ENCODE peak calls at places on chromosomes 3 and 15, in seven cellular contexts. Q, Y, U, X, S, N and V are unnamed samples.

GRCh38 chr3:99666201-99666600 is 27.8 kb downstream of the COL8A1 start:
- DNase-seq in Q (no peak), Y (no peak), U (no peak), X (no peak), S (no peak), N (no peak), V (no peak)

GRCh38 chr3:95738045-95738444 is 1076.3 kb upstream of the EPHA6 start:
- DNase-seq in Q (no peak), Y (no peak), U (no peak), X (no peak), S (no peak), N (no peak), V (no peak)

GRCh38 chr3:158571969-158572765 is 1.2 kb downstream of the MLF1 start:
- DNase-seq in Q (no peak), Y (no peak), U (no peak), X (no peak), S (no peak), N (no peak), V (no peak)

GRCh38 chr3:141735789-141736465 is 2.2 kb upstream of the RNF7 start:
- DNase-seq in Q (no peak), Y (no peak), U (no peak), X (no peak), S (no peak), N (no peak), V (no peak)

GRCh38 chr3:194485471-194485875 is 1.3 kb downstream of the ATP13A3 start:
- DNase-seq in Q (no peak), Y (no peak), U (no peak), X (no peak), S (no peak), N (no peak), V (no peak)

GRCh38 chr3:177451940-177452484 is 254.7 kb upstream of the TBL1XR1 start:
- DNase-seq in Q (no peak), Y (no peak), U (no peak), X (no peak), S (no peak), N (no peak), V (no peak)

GRCh38 chr15:67050522-67051087 is 14.8 kb upstream of the SMAD3 start:
- DNase-seq in Q (no peak), Y (no peak), U (no peak), X (no peak), S (no peak), N (no peak), V (no peak)

GRCh38 chr3:129345971-129346370 is 67.3 kb downstream of the HMCES start:
- DNase-seq in Q (no peak), Y (no peak), U (no peak), X (no peak), S (no peak), N (no peak), V (no peak)

GRCh38 chr3:193720169-193720568 is 127.2 kb downstream of the OPA1 start:
- DNase-seq in Q (no peak), Y (no peak), U (no peak), X (no peak), S (no peak), N (no peak), V (no peak)

GRCh38 chr3:21750831-21751391 is at the start of gene ZNF385D:
- DNase-seq in Q (no peak), Y (peak; percentile 27), U (peak; percentile 61), X (peak; percentile 60), S (no peak), N (no peak), V (peak; percentile 63)

GRCh38 chr3:106193876-106194275 is 325.1 kb upstream of the CBLB start:
- DNase-seq in Q (no peak), Y (no peak), U (no peak), X (no peak), S (no peak), N (no peak), V (no peak)

GRCh38 chr3:194315088-194315964 is 35.8 kb downstream of the CPN2 start:
- DNase-seq in Q (peak; percentile 72), Y (peak; percentile 72), U (peak; percentile 88), X (peak; percentile 95), S (peak; percentile 93), N (peak; percentile 83), V (peak; percentile 95)

GRCh38 chr15:61467823-61468222 is 238.7 kb upstream of the RORA start:
- DNase-seq in Q (no peak), Y (no peak), U (no peak), X (no peak), S (no peak), N (no peak), V (no peak)

GRCh38 chr15:93018574-93018973 is 70.4 kb downstream of the RGMA start:
- DNase-seq in Q (no peak), Y (no peak), U (no peak), X (no peak), S (no peak), N (no peak), V (no peak)

GRCh38 chr3:141738636-141739363 is 702 bp downstream of the RNF7 start:
- DNase-seq in Q (peak; percentile 45), Y (peak; percentile 21), U (no peak), X (no peak), S (no peak), N (no peak), V (no peak)

GRCh38 chr15:87538327-87538834 is 718.2 kb downstream of the NTRK3 start:
- DNase-seq in Q (no peak), Y (no peak), U (no peak), X (no peak), S (no peak), N (no peak), V (no peak)

GRCh38 chr3:146243559-146243958 is 7.3 kb downstream of the PLSCR4 start:
- DNase-seq in Q (no peak), Y (no peak), U (no peak), X (no peak), S (no peak), N (no peak), V (no peak)

GRCh38 chr15:73571346-73571745 is 61.8 kb downstream of the NPTN start:
- DNase-seq in Q (no peak), Y (no peak), U (no peak), X (no peak), S (no peak), N (no peak), V (no peak)

GRCh38 chr15:98599911-98600685 is 48.2 kb upstream of the IGF1R start:
- DNase-seq in Q (no peak), Y (peak; percentile 34), U (no peak), X (no peak), S (no peak), N (no peak), V (no peak)

GRCh38 chr3:96831175-96831574 is 16.8 kb downstream of the EPHA6 start:
- DNase-seq in Q (no peak), Y (no peak), U (no peak), X (no peak), S (no peak), N (no peak), V (no peak)

GRCh38 chr3:120561251-120562045 is 34.7 kb upstream of the NDUFB4 start:
- DNase-seq in Q (no peak), Y (peak; percentile 89), U (peak; percentile 65), X (peak; percentile 75), S (peak; percentile 79), N (peak; percentile 41), V (peak; percentile 77)

GRCh38 chr3:197545111-197545510 is 10.7 kb downstream of the BDH1 start:
- DNase-seq in Q (no peak), Y (no peak), U (no peak), X (no peak), S (no peak), N (no peak), V (no peak)

GRCh38 chr3:197547618-197548017 is 8.2 kb downstream of the BDH1 start:
- DNase-seq in Q (no peak), Y (no peak), U (no peak), X (peak; percentile 9), S (no peak), N (no peak), V (peak; percentile 22)

GRCh38 chr3:197549261-197549885 is 6.4 kb downstream of the BDH1 start:
- DNase-seq in Q (no peak), Y (no peak), U (no peak), X (no peak), S (no peak), N (no peak), V (no peak)

GRCh38 chr3:197546307-197547085 is 9.3 kb downstream of the BDH1 start:
- DNase-seq in Q (no peak), Y (no peak), U (no peak), X (no peak), S (no peak), N (no peak), V (no peak)

GRCh38 chr3:197547206-197547605 is 8.6 kb downstream of the BDH1 start:
- DNase-seq in Q (no peak), Y (no peak), U (no peak), X (no peak), S (no peak), N (no peak), V (no peak)
- TF ChIP-seq CTCF in Q (no peak), Y (no peak), U (no peak), X (no peak), S (no peak), N (no peak), V (no peak)

GRCh38 chr3:82493858-82494257 is 732.4 kb upstream of the GBE1 start:
- DNase-seq in Q (no peak), Y (no peak), U (no peak), X (no peak), S (no peak), N (no peak), V (no peak)

GRCh38 chr3:82495655-82496054 is 734.2 kb upstream of the GBE1 start:
- DNase-seq in Q (no peak), Y (no peak), U (no peak), X (no peak), S (no peak), N (no peak), V (no peak)

GRCh38 chr3:82498186-82498585 is 736.7 kb upstream of the GBE1 start:
- DNase-seq in Q (no peak), Y (no peak), U (no peak), X (no peak), S (no peak), N (no peak), V (no peak)

GRCh38 chr3:82494977-82495489 is 733.6 kb upstream of the GBE1 start:
- DNase-seq in Q (no peak), Y (no peak), U (no peak), X (no peak), S (no peak), N (no peak), V (no peak)

GRCh38 chr3:82496890-82497560 is 735.6 kb upstream of the GBE1 start:
- DNase-seq in Q (no peak), Y (no peak), U (no peak), X (no peak), S (no peak), N (no peak), V (peak; percentile 26)
- TF ChIP-seq CTCF in Q (no peak), Y (no peak), U (no peak), X (peak; percentile 57), S (peak; percentile 56), N (no peak), V (peak; percentile 44)

GRCh38 chr15:68372291-68372811 is 59.6 kb downstream of the ITGA11 start:
- DNase-seq in Q (peak; percentile 66), Y (no peak), U (no peak), X (peak; percentile 20), S (peak; percentile 40), N (no peak), V (peak; percentile 45)
- TF ChIP-seq CTCF in Q (peak; percentile 29), Y (peak; percentile 14), U (peak; percentile 45), X (peak; percentile 49), S (peak; percentile 53), N (no peak), V (peak; percentile 19)

DNA sequence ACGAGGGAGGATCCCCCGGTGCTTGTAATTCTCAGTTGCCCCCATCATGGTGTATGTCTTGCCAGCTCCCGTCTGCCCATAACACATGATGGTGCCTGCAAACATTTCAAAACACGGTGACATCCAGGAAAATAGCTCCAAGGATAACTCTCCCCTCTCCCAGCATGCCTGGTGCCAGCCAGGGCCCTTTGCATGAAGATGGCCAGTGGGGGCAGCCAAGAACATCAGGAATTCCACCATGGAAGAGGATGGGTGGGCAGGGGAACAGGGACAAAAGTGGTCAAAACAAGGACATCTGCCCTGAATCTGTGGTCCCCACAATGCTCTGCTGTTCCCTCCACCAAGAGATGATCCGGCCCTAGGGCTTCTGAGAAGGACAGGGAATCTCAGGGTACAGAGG is 9.0 kb downstream of the KIF9 start:
- DNase-seq in Q (no peak), Y (no peak), U (no peak), X (no peak), S (no peak), N (no peak), V (no peak)
- TF ChIP-seq CTCF in Q (no peak), Y (no peak), U (no peak), X (no peak), S (no peak), N (no peak), V (no peak)